ENCODE peak calls at places on chromosomes 12 and 14, in eight cellular contexts. H is germinal center; V is activated T-cell treated with anti-CD3 and anti-CD28 coated beads, Interleukin-2, amount 50 U/mL, for 72 hours; N is activated T-helper 1 cell treated with anti-CD3 and anti-CD28 coated beads, Interleukin-12 subunit alpha, Interleukin-12 subunit beta, Interleukin-2, Interleukin-4 antibody, amounts not matched to agents 30 ng/mL and 10 ng/mL and 1 ng/mL, durations not matched to agents 14 hours and 24 hours and 36 hours; Q is stimulated activated naive CD4-positive, alpha-beta T cell; T is nucleus accumbens; M is NCI-H774; J is tibial nerve. F is an unnamed sample.

GRCh38 chr12:41663487-41664258 is 475.6 kb downstream of the PDZRN4 start:
- DNase-seq in H (no peak), V (no peak), N (no peak), Q (no peak), T (no peak), M (no peak), J (no peak), F (no peak)

GRCh38 chr12:26028953-26029740 is 70.7 kb downstream of the RASSF8 start:
- DNase-seq in H (peak; percentile 31), V (peak; percentile 19), N (no peak), Q (no peak), T (no peak), M (peak; percentile 26), J (peak; percentile 54), F (no peak)

GRCh38 chr12:122067966-122068365 is 10.6 kb upstream of the MLXIP start:
- DNase-seq in H (peak; percentile 69), V (peak; percentile 43), N (peak; percentile 33), Q (no peak), T (no peak), M (no peak), J (peak; percentile 51), F (no peak)

GRCh38 chr12:11969437-11970154 is 101.1 kb upstream of the BCL2L14 start:
- DNase-seq in H (no peak), V (no peak), N (no peak), Q (no peak), T (no peak), M (no peak), J (no peak), F (no peak)

GRCh38 chr12:50635356-50635755 is 128.5 kb upstream of the ATF1 start:
- DNase-seq in H (no peak), V (no peak), N (no peak), Q (no peak), T (no peak), M (no peak), J (no peak), F (no peak)

GRCh38 chr12:104180389-104180788 is 35.2 kb upstream of the TXNRD1 start:
- DNase-seq in H (no peak), V (no peak), N (no peak), Q (no peak), T (no peak), M (no peak), J (no peak), F (no peak)

GRCh38 chr14:69281450-69282169 is 21.7 kb downstream of the GALNT16 start:
- DNase-seq in H (no peak), V (no peak), N (no peak), Q (no peak), T (no peak), M (peak; percentile 23), J (no peak), F (peak; percentile 34)

GRCh38 chr14:49946320-49947141 is 53.6 kb downstream of the ARF6 start:
- DNase-seq in H (no peak), V (peak; percentile 41), N (no peak), Q (no peak), T (no peak), M (no peak), J (no peak), F (peak; percentile 49)

GRCh38 chr12:4383304-4383865 is 3.9 kb upstream of the FGF23 start:
- DNase-seq in H (no peak), V (peak; percentile 21), N (no peak), Q (no peak), T (no peak), M (no peak), J (no peak), F (no peak)

GRCh38 chr12:92943482-92944250 is 14.6 kb upstream of the EEA1 start:
- DNase-seq in H (no peak), V (no peak), N (no peak), Q (no peak), T (no peak), M (no peak), J (no peak), F (no peak)

GRCh38 chr12:5433081-5433839 is 1.4 kb downstream of the NTF3 start:
- DNase-seq in H (no peak), V (no peak), N (no peak), Q (no peak), T (no peak), M (no peak), J (no peak), F (no peak)

GRCh38 chr12:121279507-121279915 is 17.0 kb downstream of the CAMKK2 start:
- DNase-seq in H (no peak), V (no peak), N (no peak), Q (no peak), T (peak; percentile 23), M (no peak), J (peak; percentile 43), F (no peak)

GRCh38 chr12:6336079-6336858 is 5.6 kb downstream of the TNFRSF1A start:
- DNase-seq in H (no peak), V (peak; percentile 51), N (no peak), Q (no peak), T (peak; percentile 62), M (no peak), J (peak; percentile 90), F (peak; percentile 87)

GRCh38 chr14:68978550-68978911 is 571 bp downstream of the ACTN1 start:
- DNase-seq in H (peak; percentile 37), V (peak; percentile 64), N (peak; percentile 33), Q (peak; percentile 45), T (no peak), M (no peak), J (peak; percentile 35), F (no peak)